ENCODE peak calls at places on chromosomes 4 and X, in ten cellular contexts. F, W, Q, D, V, O, H, K, L and C are unnamed samples.

GRCh38 chr4:52106701-52107100 is 55.6 kb downstream of the SPATA18 start:
- DNase-seq in F (no peak), W (no peak), Q (no peak), D (no peak), V (no peak), O (no peak), H (no peak), K (no peak), L (no peak), C (no peak)

GRCh38 chrX:15686818-15687685 is 22.4 kb upstream of the CLTRN start:
- DNase-seq in F (peak), W (no peak), Q (peak), D (peak), V (peak), O (no peak), H (peak), K (no peak), L (peak), C (no peak)

GRCh38 chrX:104113237-104113965 is 1.1 kb downstream of the ZCCHC18 start:
- DNase-seq in F (peak), W (peak), Q (peak), D (no peak), V (peak), O (no peak), H (peak), K (peak), L (peak), C (peak)

GRCh38 chrX:47540754-47541538 is 20.1 kb upstream of the ARAF start:
- DNase-seq in F (peak), W (peak), Q (peak), D (peak), V (peak), O (peak), H (peak), K (peak), L (peak), C (peak)

GRCh38 chr4:78596111-78596742 is 44.7 kb downstream of the ANXA3 start:
- DNase-seq in F (no peak), W (no peak), Q (no peak), D (no peak), V (no peak), O (no peak), H (no peak), K (no peak), L (no peak), C (no peak)

GRCh38 chr4:38526412-38526811 is 137.6 kb upstream of the KLF3 start:
- DNase-seq in F (no peak), W (no peak), Q (no peak), D (no peak), V (no peak), O (no peak), H (no peak), K (no peak), L (no peak), C (no peak)

GRCh38 chr4:144190009-144190408 is 49.5 kb upstream of the GYPA start:
- DNase-seq in F (no peak), W (no peak), Q (no peak), D (no peak), V (no peak), O (no peak), H (no peak), K (no peak), L (no peak), C (no peak)

GRCh38 chrX:30153881-30154260 is 61.5 kb upstream of the MAGEB2 start:
- DNase-seq in F (no peak), W (no peak), Q (no peak), D (no peak), V (peak), O (no peak), H (peak), K (no peak), L (no peak), C (no peak)

GRCh38 chrX:107978707-107979307 is 3.4 kb downstream of the TEX13B start:
- DNase-seq in F (no peak), W (no peak), Q (no peak), D (no peak), V (peak), O (no peak), H (no peak), K (no peak), L (peak), C (no peak)

GRCh38 chr4:98557497-98557896 is 100.9 kb downstream of the TSPAN5 start:
- DNase-seq in F (no peak), W (no peak), Q (no peak), D (no peak), V (peak), O (no peak), H (peak), K (no peak), L (peak), C (no peak)

GRCh38 chr4:56641494-56642051 is 39.5 kb downstream of the HOPX start:
- DNase-seq in F (no peak), W (no peak), Q (no peak), D (no peak), V (peak), O (no peak), H (peak), K (no peak), L (peak), C (no peak)

GRCh38 chr4:83308672-83309071 is 24.1 kb upstream of the COQ2 start:
- DNase-seq in F (no peak), W (no peak), Q (no peak), D (no peak), V (no peak), O (no peak), H (no peak), K (no peak), L (no peak), C (no peak)

GRCh38 chrX:119529355-119530276 is 35.6 kb downstream of the STEEP1 start:
- DNase-seq in F (no peak), W (no peak), Q (no peak), D (no peak), V (no peak), O (no peak), H (no peak), K (no peak), L (no peak), C (no peak)

GRCh38 chrX:118495061-118495921 is at the start of gene DOCK11:
- DNase-seq in F (peak), W (peak), Q (peak), D (peak), V (peak), O (peak), H (peak), K (peak), L (peak), C (peak)

GRCh38 chr4:23887989-23888388 is 1.9 kb downstream of the PPARGC1A start:
- DNase-seq in F (no peak), W (no peak), Q (no peak), D (no peak), V (no peak), O (no peak), H (no peak), K (no peak), L (no peak), C (no peak)

GRCh38 chrX:20116087-20116574 is 576 bp downstream of the MAP7D2 start:
- DNase-seq in F (no peak), W (no peak), Q (no peak), D (no peak), V (no peak), O (no peak), H (no peak), K (no peak), L (no peak), C (no peak)

GRCh38 chrX:154401918-154402621 is 3.9 kb downstream of the RPL10 start:
- DNase-seq in F (no peak), W (no peak), Q (no peak), D (no peak), V (no peak), O (no peak), H (peak), K (no peak), L (peak), C (no peak)

GRCh38 chrX:71994601-71995000 is 84.0 kb downstream of the NHSL2 start:
- DNase-seq in F (no peak), W (no peak), Q (no peak), D (no peak), V (peak), O (no peak), H (no peak), K (no peak), L (no peak), C (no peak)

GRCh38 chr4:135185256-135185655 is 983.7 kb upstream of the PABPC4L start:
- DNase-seq in F (no peak), W (no peak), Q (no peak), D (no peak), V (no peak), O (no peak), H (no peak), K (no peak), L (no peak), C (no peak)

GRCh38 chr4:135184715-135185114 is 983.1 kb upstream of the PABPC4L start:
- DNase-seq in F (no peak), W (no peak), Q (no peak), D (no peak), V (no peak), O (no peak), H (no peak), K (no peak), L (no peak), C (no peak)

GRCh38 chr4:135186002-135186401 is 984.4 kb upstream of the PABPC4L start:
- DNase-seq in F (no peak), W (no peak), Q (no peak), D (no peak), V (no peak), O (no peak), H (no peak), K (no peak), L (no peak), C (no peak)
- H3K27ac ChIP-seq in F (no peak), W (no peak), Q (no peak), D (no peak), V (no peak), O (no peak), H (no peak), K (no peak), L (no peak), C (no peak)

DNA sequence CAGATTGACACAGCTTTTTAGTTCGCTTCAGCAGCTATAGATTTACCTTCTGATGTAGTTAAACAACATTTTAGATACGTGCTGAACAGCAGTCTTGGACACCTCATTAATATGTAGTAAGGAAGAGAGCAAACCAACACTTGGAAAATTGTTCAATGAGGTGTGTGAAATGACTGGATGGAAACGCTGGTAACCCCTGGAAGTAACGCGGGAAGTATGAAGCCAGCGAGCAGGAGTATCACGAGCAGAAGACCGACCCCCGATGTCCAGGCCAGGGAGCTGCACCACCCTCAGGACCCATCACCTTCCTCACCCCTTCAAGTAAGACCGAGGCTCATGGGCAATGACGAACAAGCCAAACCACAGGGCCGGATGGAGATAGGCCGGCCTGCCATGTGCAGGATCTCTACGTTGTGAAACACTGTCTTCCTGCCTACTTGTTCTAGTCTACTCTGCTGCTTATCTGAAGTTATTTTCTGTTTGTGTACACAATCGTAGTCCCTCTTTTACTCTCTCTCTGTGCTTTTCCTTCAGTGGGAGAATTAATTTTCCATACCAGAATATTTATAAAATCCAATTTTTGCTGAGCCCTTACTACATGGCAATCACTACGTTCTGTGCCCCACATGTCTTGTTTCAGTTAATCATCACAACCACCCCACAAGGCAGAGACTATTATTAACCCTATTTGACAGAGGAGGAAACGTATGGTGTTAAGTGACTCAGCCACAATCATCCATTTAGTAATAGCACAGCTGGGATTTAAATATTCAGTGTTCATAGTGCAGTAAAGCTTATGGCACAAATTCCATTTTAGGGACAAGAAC is 221.7 kb downstream of the APBB2 start:
- DNase-seq in F (no peak), W (no peak), Q (peak), D (no peak), V (peak), O (no peak), H (peak), K (no peak), L (peak), C (no peak)
- H3K4me3 ChIP-seq in F (no peak), W (no peak), Q (no peak), D (no peak), V (no peak), O (no peak), H (no peak), K (no peak), L (no peak), C (no peak)

DNA sequence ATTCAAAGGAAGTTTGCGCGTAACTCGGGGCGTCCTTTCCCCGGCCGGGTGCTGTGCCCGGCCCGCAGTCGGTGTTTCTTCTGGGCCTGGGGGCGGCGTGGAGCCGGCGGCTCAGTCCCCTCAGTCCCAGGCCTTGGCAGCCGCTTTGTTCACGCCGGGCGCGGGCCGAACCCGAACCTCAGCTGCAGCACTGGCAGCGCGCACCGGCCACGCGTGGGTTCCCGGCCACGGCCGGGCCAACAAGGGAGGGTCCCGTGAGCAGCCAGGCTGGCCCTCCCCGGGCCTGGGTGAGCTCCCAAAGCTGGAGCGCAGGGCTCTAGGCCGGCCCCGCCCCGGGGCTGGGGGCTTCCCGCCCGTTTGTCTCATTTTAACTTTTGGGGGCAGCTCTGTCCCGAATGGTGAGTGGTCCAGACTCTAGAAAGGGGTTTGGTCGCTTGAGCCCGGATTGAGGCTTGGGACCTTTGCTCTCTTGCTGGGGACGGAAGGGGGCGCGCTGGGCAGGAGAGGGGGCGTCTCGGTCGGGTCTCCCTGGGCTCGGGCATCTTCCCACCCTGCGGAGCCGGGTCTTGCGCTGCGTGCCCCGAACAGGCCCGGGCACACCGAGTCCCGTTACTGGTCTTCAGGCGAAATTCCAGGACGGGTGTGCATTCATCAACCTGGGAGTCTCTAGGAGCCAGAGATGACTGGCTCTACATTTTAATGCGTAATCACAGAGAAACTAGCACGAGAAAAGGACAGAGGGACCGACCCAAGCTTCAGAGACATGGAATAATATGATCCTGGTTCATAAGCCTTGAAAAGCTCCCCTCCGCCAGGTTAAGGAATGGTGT is 177.1 kb downstream of the CBR4 start:
- DNase-seq in F (peak), W (peak), Q (peak), D (peak), V (peak), O (no peak), H (no peak), K (peak), L (no peak), C (no peak)
- TF ChIP-seq CTCF in F (no peak), W (no peak), Q (no peak), D (no peak), V (no peak), O (peak), H (no peak), K (no peak), L (peak), C (peak)

GRCh38 chr4:171573181-171573580 is 240.0 kb upstream of the GALNTL6 start:
- DNase-seq in F (no peak), W (no peak), Q (no peak), D (no peak), V (no peak), O (no peak), H (no peak), K (no peak), L (no peak), C (no peak)
- H3K27ac ChIP-seq in F (no peak), W (no peak), Q (no peak), D (no peak), V (no peak), O (no peak), H (no peak), K (no peak), L (no peak), C (no peak)

GRCh38 chr4:147057631-147057980 is 111.9 kb upstream of the TTC29 start:
- DNase-seq in F (no peak), W (no peak), Q (no peak), D (no peak), V (peak), O (no peak), H (peak), K (no peak), L (peak), C (no peak)
- H3K4me3 ChIP-seq in F (peak), W (peak), Q (peak), D (peak), V (peak), O (peak), H (peak), K (peak), L (peak), C (peak)

DNA sequence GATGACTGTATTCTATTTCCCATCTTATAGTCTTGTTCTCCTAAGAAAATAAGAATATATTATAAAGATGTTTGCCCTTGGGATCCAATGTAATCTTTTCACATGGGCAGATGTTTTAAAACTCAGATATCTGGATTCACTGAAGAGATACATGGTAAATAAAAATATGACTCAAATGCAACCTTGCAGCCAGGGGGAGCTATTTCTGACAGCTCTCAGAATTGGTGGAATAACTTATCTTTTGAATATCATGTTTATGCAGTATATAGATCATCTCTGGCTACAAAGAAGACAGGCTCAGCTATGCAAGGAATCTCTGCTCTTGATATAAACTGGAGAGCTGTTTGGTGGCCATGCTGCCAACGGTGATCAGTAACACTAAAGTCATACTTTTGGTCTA is 274.7 kb downstream of the GLUD2 start:
- DNase-seq in F (no peak), W (no peak), Q (no peak), D (no peak), V (no peak), O (no peak), H (no peak), K (no peak), L (peak), C (no peak)
- TF ChIP-seq CTCF in F (no peak), W (no peak), Q (no peak), D (no peak), V (no peak), O (no peak), H (no peak), K (no peak), L (peak), C (no peak)

GRCh38 chr4:7692451-7693236 is 247.0 kb downstream of the AFAP1 start:
- DNase-seq in F (no peak), W (no peak), Q (no peak), D (no peak), V (no peak), O (no peak), H (no peak), K (no peak), L (no peak), C (no peak)

GRCh38 chr4:7693237-7693608 is 246.4 kb downstream of the AFAP1 start:
- DNase-seq in F (no peak), W (no peak), Q (no peak), D (no peak), V (no peak), O (no peak), H (no peak), K (no peak), L (no peak), C (no peak)

GRCh38 chr4:7693711-7694110 is 245.9 kb downstream of the AFAP1 start:
- DNase-seq in F (no peak), W (no peak), Q (no peak), D (no peak), V (no peak), O (no peak), H (no peak), K (no peak), L (no peak), C (no peak)

GRCh38 chr4:7691992-7692391 is 247.7 kb downstream of the AFAP1 start:
- DNase-seq in F (no peak), W (no peak), Q (peak), D (no peak), V (peak), O (no peak), H (peak), K (no peak), L (no peak), C (no peak)

GRCh38 chr4:7694256-7694775 is 245.3 kb downstream of the AFAP1 start:
- DNase-seq in F (no peak), W (no peak), Q (no peak), D (no peak), V (no peak), O (no peak), H (no peak), K (no peak), L (no peak), C (no peak)
- H3K27ac ChIP-seq in F (no peak), W (no peak), Q (no peak), D (no peak), V (no peak), O (no peak), H (no peak), K (no peak), L (no peak), C (no peak)

GRCh38 chrX:48684134-48684533 is 535 bp downstream of the WAS start:
- DNase-seq in F (no peak), W (no peak), Q (no peak), D (no peak), V (no peak), O (no peak), H (no peak), K (no peak), L (no peak), C (no peak)
- H3K4me3 ChIP-seq in F (no peak), W (peak), Q (no peak), D (peak), V (no peak), O (peak), H (no peak), K (peak), L (no peak), C (no peak)

GRCh38 chr4:185317880-185318279 is 77.8 kb downstream of the LRP2BP start:
- DNase-seq in F (no peak), W (no peak), Q (no peak), D (no peak), V (no peak), O (no peak), H (no peak), K (no peak), L (no peak), C (no peak)
- TF ChIP-seq CTCF in F (no peak), W (no peak), Q (no peak), D (no peak), V (no peak), O (no peak), H (no peak), K (no peak), L (no peak), C (no peak)

DNA sequence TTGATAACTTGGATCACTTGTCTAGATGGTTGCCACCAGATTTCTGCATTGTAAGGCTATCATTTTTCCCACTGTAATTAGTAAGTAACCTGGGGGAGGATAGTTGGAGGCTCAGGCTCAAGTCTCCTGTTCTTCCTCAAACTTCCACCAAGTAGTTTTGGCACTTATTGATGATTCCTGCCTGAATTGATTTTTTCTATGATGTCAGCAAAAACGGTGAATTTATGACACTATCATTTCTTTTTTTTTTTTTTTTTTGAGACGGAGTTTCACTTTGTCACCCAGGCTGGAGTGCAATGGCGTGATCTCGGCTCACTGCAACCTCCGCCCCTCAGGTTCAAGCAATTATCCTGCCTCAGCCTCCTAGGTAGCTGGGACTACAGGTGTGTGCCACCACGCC is 12.4 kb downstream of the TMSB4X start:
- DNase-seq in F (no peak), W (no peak), Q (no peak), D (no peak), V (no peak), O (no peak), H (no peak), K (no peak), L (no peak), C (no peak)
- H3K27ac ChIP-seq in F (no peak), W (no peak), Q (no peak), D (no peak), V (no peak), O (no peak), H (no peak), K (no peak), L (no peak), C (no peak)